ENCODE peak calls at places on chromosomes 11 and 22, in five cellular contexts. One of them, this sample, is unnamed.

GRCh38 chr11:125535585-125535984 is 33.7 kb upstream of the EI24 start:
- DNase-seq in astrocyte of the hippocampus: no peak
- DNase-seq in mammary epithelial cell: no peak
- DNase-seq in head of caudate nucleus: no peak
- DNase-seq in AG04450: no peak
- DNase-seq in this sample: no peak

GRCh38 chr22:48952256-48953102 is 875.2 kb downstream of the BRD1 start:
- DNase-seq in astrocyte of the hippocampus: no peak
- DNase-seq in head of caudate nucleus: no peak
- DNase-seq in AG04450: no peak
- DNase-seq in mammary epithelial cell: no peak
- DNase-seq in this sample: no peak

GRCh38 chr11:83088965-83089364 is 17.3 kb upstream of the RAB30 start:
- DNase-seq in astrocyte of the hippocampus: no peak
- DNase-seq in AG04450: no peak
- DNase-seq in head of caudate nucleus: no peak
- DNase-seq in mammary epithelial cell: no peak
- DNase-seq in this sample: no peak

GRCh38 chr11:60874421-60875365 is 7.4 kb downstream of the ZP1 start:
- DNase-seq in mammary epithelial cell: no peak
- DNase-seq in AG04450: no peak
- DNase-seq in astrocyte of the hippocampus: no peak
- DNase-seq in head of caudate nucleus: no peak
- DNase-seq in this sample: no peak

GRCh38 chr22:39336411-39336810 is 13.4 kb upstream of the SYNGR1 start:
- DNase-seq in AG04450: no peak
- DNase-seq in head of caudate nucleus: no peak
- DNase-seq in astrocyte of the hippocampus: no peak
- DNase-seq in mammary epithelial cell: no peak
- DNase-seq in this sample: no peak

GRCh38 chr11:62667460-62667859 is 2.3 kb downstream of the CSKMT start:
- DNase-seq in astrocyte of the hippocampus: no peak
- DNase-seq in mammary epithelial cell: no peak
- DNase-seq in AG04450: no peak
- DNase-seq in head of caudate nucleus: no peak
- DNase-seq in this sample: no peak

GRCh38 chr22:38696606-38697005 is 4.1 kb downstream of the JOSD1 start:
- DNase-seq in AG04450: no peak
- DNase-seq in astrocyte of the hippocampus: peak; percentile 74
- DNase-seq in head of caudate nucleus: peak; percentile 33
- DNase-seq in mammary epithelial cell: peak; percentile 88
- DNase-seq in this sample: no peak

GRCh38 chr11:64260147-64260708 is 8.9 kb downstream of the PLCB3 start:
- DNase-seq in mammary epithelial cell: no peak
- DNase-seq in AG04450: no peak
- DNase-seq in astrocyte of the hippocampus: no peak
- DNase-seq in head of caudate nucleus: no peak
- DNase-seq in this sample: no peak

GRCh38 chr22:32622004-32622761 is 147.6 kb downstream of the FBXO7 start:
- DNase-seq in astrocyte of the hippocampus: peak; percentile 89
- DNase-seq in AG04450: peak; percentile 94
- DNase-seq in mammary epithelial cell: no peak
- DNase-seq in head of caudate nucleus: no peak
- DNase-seq in this sample: no peak

GRCh38 chr11:83033367-83033766 is 38.3 kb downstream of the RAB30 start:
- DNase-seq in mammary epithelial cell: no peak
- DNase-seq in astrocyte of the hippocampus: no peak
- DNase-seq in head of caudate nucleus: no peak
- DNase-seq in AG04450: no peak
- DNase-seq in this sample: no peak

This sample was measured in putamen.